ENCODE peak calls at places on chromosomes 4 and X, in five cellular contexts. W is epithelial cell of esophagus, A is HCT116, G is NCI-H1105, H is G401. C is an unnamed sample.

GRCh38 chrX:15158350-15158735 is 111.5 kb downstream of the ASB9 start:
- DNase-seq in H (no peak), G (no peak), W (no peak), A (no peak), C (no peak)

GRCh38 chr4:74320559-74321118 is 12.4 kb downstream of the EPGN start:
- DNase-seq in A (peak), G (peak), W (peak), H (peak), C (peak)

GRCh38 chr4:89863533-89863932 is 26.6 kb upstream of the SNCA start:
- DNase-seq in H (no peak), W (no peak), G (no peak), A (no peak), C (no peak)

GRCh38 chrX:111861605-111862004 is 14.4 kb upstream of the TRPC5OS start:
- DNase-seq in W (no peak), A (no peak), H (no peak), G (no peak), C (no peak)

GRCh38 chrX:6169407-6169806 is 59.3 kb downstream of the NLGN4X start:
- DNase-seq in G (no peak), A (no peak), H (no peak), W (no peak), C (no peak)

GRCh38 chrX:42778096-42778495 is at the start of gene PPP1R2C:
- DNase-seq in W (no peak), A (no peak), G (no peak), H (no peak), C (no peak)

GRCh38 chr4:156298230-156298629 is 344.6 kb upstream of the CTSO start:
- DNase-seq in W (peak), H (no peak), A (no peak), G (peak), C (no peak)

GRCh38 chr4:140579278-140579677 is 10.5 kb upstream of the UCP1 start:
- DNase-seq in A (no peak), G (peak), W (no peak), H (peak), C (no peak)

GRCh38 chr4:75545526-75545925 is 10.3 kb upstream of the ODAPH start:
- DNase-seq in W (peak), A (no peak), G (no peak), H (no peak), C (no peak)

GRCh38 chrX:75038925-75039324 is 113.7 kb upstream of the NEXMIF start:
- DNase-seq in H (peak), A (peak), W (peak), G (no peak), C (peak)

GRCh38 chr4:188941524-188942109 is 802.4 kb downstream of the TRIML1 start:
- DNase-seq in G (no peak), W (peak), A (peak), H (no peak), C (peak)

GRCh38 chr4:10461091-10461849 is 4.0 kb upstream of the ZNF518B start:
- DNase-seq in A (no peak), H (peak), G (no peak), W (peak), C (peak)

GRCh38 chr4:122747883-122748282 is 15.4 kb downstream of the BBS12 start:
- DNase-seq in W (peak), A (no peak), H (no peak), G (no peak), C (no peak)

GRCh38 chrX:122625821-122626220 is 558.3 kb upstream of the GRIA3 start:
- DNase-seq in A (no peak), G (no peak), W (peak), H (no peak), C (no peak)

GRCh38 chr4:118898684-118899138 is 10.1 kb downstream of the SYNPO2 start:
- DNase-seq in H (peak), W (no peak), G (no peak), A (no peak), C (no peak)

GRCh38 chr4:21765810-21766407 is 182.7 kb downstream of the KCNIP4 start:
- DNase-seq in A (peak), G (peak), H (peak), W (peak), C (peak)

GRCh38 chrX:39245024-39245423 is 443.8 kb downstream of the MID1IP1 start:
- DNase-seq in G (no peak), A (no peak), W (no peak), H (no peak), C (no peak)

GRCh38 chr4:73070072-73070385 is 513 bp upstream of the COX18 start:
- DNase-seq in G (peak), A (no peak), W (no peak), H (no peak), C (no peak)

GRCh38 chr4:1248262-1249147 is at the start of gene CTBP1:
- DNase-seq in W (peak), A (peak), G (peak), H (peak), C (peak)

GRCh38 chr4:78776729-78777555 is 792 bp downstream of the BMP2K start:
- DNase-seq in H (peak), G (no peak), W (peak), A (peak), C (no peak)

GRCh38 chrX:95484781-95485180 is 1199.9 kb upstream of the DIAPH2 start:
- DNase-seq in A (no peak), H (no peak), G (no peak), W (peak), C (no peak)

GRCh38 chrX:123570011-123570590 is 162.8 kb downstream of the THOC2 start:
- DNase-seq in G (no peak), A (no peak), H (no peak), W (peak), C (no peak)

GRCh38 chrX:35786271-35786670 is 11.9 kb upstream of the MAGEB16 start:
- DNase-seq in A (no peak), W (peak), G (no peak), H (no peak), C (no peak)

GRCh38 chr4:126614456-126614855 is 1018.3 kb upstream of the INTU start:
- DNase-seq in G (no peak), W (no peak), H (no peak), A (no peak), C (no peak)

GRCh38 chr4:173506780-173507211 is 23.2 kb downstream of the HAND2 start:
- DNase-seq in H (no peak), W (no peak), G (no peak), A (no peak), C (no peak)

GRCh38 chrX:109345866-109346265 is 136.0 kb downstream of the GUCY2F start:
- DNase-seq in A (no peak), G (no peak), H (no peak), W (no peak), C (no peak)

GRCh38 chrX:133543654-133544053 is 128.4 kb upstream of the GPC4 start:
- DNase-seq in A (no peak), W (peak), G (no peak), H (no peak), C (no peak)

GRCh38 chr4:78370625-78371372 is 180.8 kb upstream of the ANXA3 start:
- DNase-seq in W (peak), G (no peak), A (no peak), H (no peak), C (no peak)

GRCh38 chr4:124964251-124964650 is 251.7 kb upstream of the ANKRD50 start:
- DNase-seq in A (no peak), W (no peak), G (no peak), H (no peak), C (no peak)

GRCh38 chrX:17470136-17470535 is 95.1 kb downstream of the NHS start:
- DNase-seq in A (no peak), G (no peak), H (no peak), W (peak), C (no peak)

GRCh38 chr4:100644150-100644549 is 126.3 kb upstream of the EMCN start:
- DNase-seq in G (no peak), A (no peak), H (peak), W (no peak), C (no peak)